ENCODE peak calls at places on chromosomes 11 and 22, in eight cellular contexts. A, M, C, N, F, O, H and W are unnamed samples.

GRCh38 chr11:128848815-128849455 is 18.2 kb downstream of the KCNJ1 start:
- DNase-seq in A (peak; percentile 38), M (no peak), C (peak; percentile 49), N (peak; percentile 52), F (no peak), O (peak; percentile 79), H (no peak), W (peak; percentile 31)

GRCh38 chr11:125982348-125982730 is 36.5 kb downstream of the VSIG10L2 start:
- DNase-seq in A (no peak), M (no peak), C (no peak), N (no peak), F (no peak), O (no peak), H (no peak), W (no peak)

GRCh38 chr11:47330002-47330911 is 22.2 kb downstream of the MYBPC3 start:
- DNase-seq in A (no peak), M (no peak), C (no peak), N (no peak), F (no peak), O (no peak), H (no peak), W (no peak)

GRCh38 chr11:121928597-121929580 is 187.1 kb downstream of the BLID start:
- DNase-seq in A (no peak), M (no peak), C (no peak), N (no peak), F (no peak), O (no peak), H (no peak), W (no peak)

GRCh38 chr22:21650823-21651520 is 8.9 kb downstream of the SDF2L1 start:
- DNase-seq in A (no peak), M (no peak), C (no peak), N (no peak), F (no peak), O (no peak), H (no peak), W (no peak)

GRCh38 chr22:49547751-49548239 is 279.9 kb downstream of the BRD1 start:
- DNase-seq in A (no peak), M (no peak), C (no peak), N (no peak), F (peak; percentile 4), O (no peak), H (peak; percentile 46), W (no peak)

GRCh38 chr22:42341779-42342178 is 71.3 kb upstream of the TCF20 start:
- DNase-seq in A (no peak), M (no peak), C (no peak), N (no peak), F (no peak), O (no peak), H (no peak), W (no peak)

GRCh38 chr22:44931766-44932165 is 78.0 kb downstream of the PHF21B start:
- DNase-seq in A (no peak), M (no peak), C (no peak), N (no peak), F (no peak), O (no peak), H (no peak), W (no peak)

GRCh38 chr11:1392111-1392510 is 2.4 kb downstream of the BRSK2 start:
- DNase-seq in A (no peak), M (no peak), C (no peak), N (no peak), F (no peak), O (no peak), H (no peak), W (no peak)

GRCh38 chr11:88329563-88330250 is 7.8 kb downstream of the CTSC start:
- DNase-seq in A (no peak), M (no peak), C (no peak), N (no peak), F (no peak), O (peak; percentile 54), H (no peak), W (no peak)

GRCh38 chr22:38018938-38019827 is 34.8 kb upstream of the SOX10 start:
- DNase-seq in A (no peak), M (no peak), C (no peak), N (no peak), F (no peak), O (no peak), H (no peak), W (no peak)

GRCh38 chr11:64848779-64849599 is 4.5 kb upstream of the CDC42BPG start:
- DNase-seq in A (no peak), M (no peak), C (no peak), N (no peak), F (no peak), O (peak; percentile 92), H (no peak), W (no peak)

GRCh38 chr22:40421082-40421350 is 50.6 kb downstream of the SGSM3 start:
- DNase-seq in A (no peak), M (no peak), C (no peak), N (no peak), F (no peak), O (no peak), H (no peak), W (no peak)

GRCh38 chr11:103619480-103619879 is 417.0 kb upstream of the DDI1 start:
- DNase-seq in A (peak; percentile 71), M (no peak), C (no peak), N (no peak), F (no peak), O (peak; percentile 84), H (no peak), W (no peak)

GRCh38 chr11:130581631-130582030 is 133.2 kb downstream of the ADAMTS15 start:
- DNase-seq in A (no peak), M (no peak), C (no peak), N (no peak), F (no peak), O (no peak), H (no peak), W (no peak)

GRCh38 chr11:67376873-67377808 is 3.7 kb upstream of the CLCF1 start:
- DNase-seq in A (peak; percentile 60), M (no peak), C (no peak), N (no peak), F (no peak), O (no peak), H (no peak), W (no peak)

GRCh38 chr11:45930951-45931563 is 8.6 kb downstream of the LARGE2 start:
- DNase-seq in A (no peak), M (no peak), C (no peak), N (no peak), F (no peak), O (peak; percentile 58), H (no peak), W (no peak)

DNA sequence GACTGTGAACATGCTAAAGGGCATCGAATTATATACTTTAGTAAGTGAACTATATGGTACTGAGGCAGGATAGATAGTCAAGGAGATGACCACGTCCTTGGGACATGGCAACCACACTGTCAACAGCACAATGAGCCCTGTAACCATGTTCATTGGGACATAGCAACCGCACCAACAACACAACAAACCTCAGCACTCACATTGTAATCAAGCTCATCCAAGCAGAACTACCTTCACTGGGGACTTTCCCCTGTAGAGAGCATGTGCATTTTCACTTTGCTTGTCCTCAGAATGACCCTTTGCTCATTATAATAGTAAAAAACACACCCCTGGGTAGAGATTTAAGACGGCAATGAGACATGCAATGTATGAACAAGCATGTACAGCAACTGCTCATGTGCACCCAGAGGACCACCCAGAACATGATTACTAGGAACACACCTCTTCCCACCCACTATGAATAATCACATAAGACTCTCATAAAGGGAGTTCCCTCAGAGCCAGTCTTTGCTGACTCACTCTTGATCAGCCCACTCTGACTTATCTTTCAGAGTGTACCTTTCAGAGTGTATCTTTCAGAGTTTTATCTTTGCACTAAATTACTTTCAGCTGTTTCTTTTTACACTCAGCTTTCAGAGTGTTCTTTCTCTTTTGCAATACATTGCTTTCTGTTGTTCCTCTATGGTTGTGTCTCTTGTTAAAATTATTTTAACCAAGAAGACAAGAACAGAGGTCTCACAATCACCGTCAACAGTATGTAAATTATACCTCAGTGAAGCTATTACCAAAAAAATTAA is 4.1 kb upstream of the PLAAT2 start:
- DNase-seq in A (peak; percentile 95), M (peak; percentile 60), C (peak; percentile 68), N (no peak), F (no peak), O (no peak), H (peak; percentile 39), W (peak; percentile 73)
- H3K4me3 ChIP-seq in A (no peak overlapping the region), M (no peak overlapping the region), C (peak overlapping the region; percentile 35), N (no peak overlapping the region), F (no peak overlapping the region), O (no peak overlapping the region), H (no peak overlapping the region), W (no peak overlapping the region)

GRCh38 chr11:11620966-11621880 is 582 bp downstream of the GALNT18 start:
- DNase-seq in A (peak; percentile 32), M (no peak), C (no peak), N (peak; percentile 39), F (peak; percentile 51), O (no peak), H (peak; percentile 78), W (no peak)
- H3K4me3 ChIP-seq in A (peak overlapping the region; percentile 56), M (peak overlapping the region; percentile 78), C (peak overlapping the region; percentile 91), N (peak overlapping the region; percentile 80), F (peak overlapping the region; percentile 61), O (peak overlapping the region; percentile 42), H (peak overlapping the region; percentile 85), W (peak overlapping the region; percentile 11)

DNA sequence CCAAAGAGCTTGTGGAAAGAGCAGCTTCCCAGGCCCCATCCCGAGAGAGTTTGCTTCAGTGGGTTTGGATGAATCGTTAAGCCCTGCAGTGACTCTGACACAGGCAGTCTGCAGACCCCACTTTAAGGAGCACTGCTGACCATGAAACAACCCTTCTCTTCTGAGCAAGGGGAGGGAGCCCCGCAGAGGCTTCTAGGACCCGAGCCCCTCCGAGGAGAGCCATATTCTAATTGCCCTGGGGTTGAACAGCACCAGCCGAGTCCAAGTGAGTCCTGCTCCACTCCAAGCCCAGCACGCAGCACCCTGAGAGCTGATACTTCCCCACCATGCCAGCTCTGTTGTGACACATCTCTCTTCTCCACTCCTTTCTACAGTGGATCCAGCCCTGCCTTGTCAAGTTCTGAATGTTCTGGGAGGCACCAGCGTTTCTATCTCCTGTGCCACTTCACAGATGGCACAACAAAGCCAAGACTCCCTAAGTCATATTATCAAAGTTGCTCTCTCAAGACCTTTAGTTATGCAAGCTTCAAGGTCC is 10.4 kb downstream of the USP2 start:
- DNase-seq in A (no peak), M (no peak), C (no peak), N (no peak), F (no peak), O (no peak), H (no peak), W (no peak)
- H3K4me3 ChIP-seq in A (no peak overlapping the region), M (no peak overlapping the region), C (no peak overlapping the region), N (no peak overlapping the region), F (no peak overlapping the region), O (no peak overlapping the region), H (no peak overlapping the region), W (no peak overlapping the region)

GRCh38 chr11:77379917-77380316 is 78.4 kb upstream of the GDPD4 start:
- DNase-seq in A (no peak), M (no peak), C (no peak), N (no peak), F (no peak), O (peak; percentile 25), H (no peak), W (no peak)

GRCh38 chr11:77381749-77382693 is 80.5 kb upstream of the GDPD4 start:
- DNase-seq in A (no peak), M (no peak), C (no peak), N (no peak), F (no peak), O (peak; percentile 33), H (no peak), W (no peak)

GRCh38 chr11:77387701-77388100 is 86.2 kb downstream of the PAK1 start:
- DNase-seq in A (no peak), M (no peak), C (no peak), N (no peak), F (no peak), O (peak; percentile 34), H (no peak), W (no peak)

GRCh38 chr11:77386178-77386577 is 84.7 kb upstream of the GDPD4 start:
- DNase-seq in A (no peak), M (no peak), C (no peak), N (no peak), F (no peak), O (peak; percentile 16), H (no peak), W (no peak)

GRCh38 chr11:77384584-77384983 is 83.1 kb upstream of the GDPD4 start:
- DNase-seq in A (no peak), M (no peak), C (no peak), N (no peak), F (no peak), O (peak; percentile 15), H (no peak), W (no peak)
- H3K4me3 ChIP-seq in A (no peak overlapping the region), M (no peak overlapping the region), C (no peak overlapping the region), N (no peak overlapping the region), F (no peak overlapping the region), O (no peak overlapping the region), H (no peak overlapping the region), W (no peak overlapping the region)